ENCODE peak calls at places on chromosomes 3 and 15, in seven cellular contexts. P, Z, S, L, J, Y and Q are unnamed samples.

GRCh38 chr3:148205945-148206845 is 491.5 kb upstream of the AGTR1 start:
- DNase-seq in Z (no peak), J (no peak), Y (no peak), L (no peak), S (no peak), P (no peak), Q (peak; percentile 7)

GRCh38 chr15:99071091-99071680 is 33.7 kb upstream of the SYNM start:
- DNase-seq in S (no peak), J (no peak), P (no peak), Z (no peak), L (no peak), Y (no peak), Q (no peak)

GRCh38 chr3:147472846-147473245 is 63.7 kb downstream of the ZIC1 start:
- DNase-seq in Y (no peak), P (no peak), J (no peak), S (no peak), Z (no peak), L (no peak), Q (peak; percentile 23)

GRCh38 chr3:134864644-134865043 is 69.6 kb downstream of the EPHB1 start:
- DNase-seq in S (no peak), Z (no peak), J (peak; percentile 43), P (no peak), Y (no peak), L (no peak), Q (peak; percentile 26)

GRCh38 chr3:55968331-55968730 is 481.2 kb upstream of the WNT5A start:
- DNase-seq in J (no peak), P (no peak), S (peak; percentile 73), Y (no peak), Z (no peak), L (no peak), Q (no peak)

GRCh38 chr3:146115619-146116018 is 45.4 kb downstream of the PLOD2 start:
- DNase-seq in S (no peak), L (no peak), Y (no peak), P (no peak), Z (no peak), J (no peak), Q (no peak)

GRCh38 chr15:89358435-89358754 is 23.8 kb upstream of the POLG start:
- DNase-seq in Z (no peak), L (no peak), S (no peak), P (no peak), J (no peak), Y (no peak), Q (no peak)

GRCh38 chr3:47161983-47162694 is 1.8 kb downstream of the SETD2 start:
- DNase-seq in L (no peak), P (no peak), S (peak; percentile 1), Y (no peak), J (no peak), Z (no peak), Q (no peak)

GRCh38 chr3:105885261-105885660 is 16.4 kb upstream of the CBLB start:
- DNase-seq in J (no peak), L (no peak), Y (no peak), P (no peak), S (no peak), Z (no peak), Q (peak; percentile 42)

GRCh38 chr3:31077021-31077601 is 182.7 kb upstream of the GADL1 start:
- DNase-seq in P (peak; percentile 46), L (no peak), Z (no peak), Y (no peak), J (no peak), S (peak; percentile 85), Q (peak; percentile 73)

GRCh38 chr15:31463521-31464102 is 137.0 kb downstream of the KLF13 start:
- DNase-seq in J (no peak), L (no peak), S (no peak), Z (no peak), Y (peak; percentile 14), P (no peak), Q (no peak)

GRCh38 chr15:70100495-70101331 is 3.0 kb upstream of the TLE3 start:
- DNase-seq in L (no peak), P (peak; percentile 74), J (peak; percentile 66), S (peak; percentile 75), Z (peak; percentile 73), Y (no peak), Q (peak; percentile 40)

GRCh38 chr3:123768480-123769359 is 115.4 kb downstream of the MYLK start:
- DNase-seq in J (no peak), Z (no peak), S (no peak), P (no peak), L (no peak), Y (no peak), Q (peak; percentile 30)

GRCh38 chr3:171614318-171614967 is 154.2 kb upstream of the TNIK start:
- DNase-seq in P (no peak), J (peak; percentile 32), Y (no peak), Z (no peak), L (peak; percentile 2), S (no peak), Q (peak; percentile 52)

GRCh38 chr3:71547254-71548198 is 36.0 kb downstream of the FOXP1 start:
- DNase-seq in L (no peak), P (no peak), Z (no peak), J (no peak), Y (no peak), S (no peak), Q (no peak)

GRCh38 chr15:60675763-60676162 is 196.8 kb upstream of the ICE2 start:
- DNase-seq in Z (no peak), L (no peak), J (no peak), S (no peak), Y (no peak), P (no peak), Q (no peak)

GRCh38 chr3:95356764-95357501 is 1294.1 kb downstream of the NSUN3 start:
- DNase-seq in J (no peak), S (no peak), Z (no peak), L (no peak), P (no peak), Y (no peak), Q (no peak)

GRCh38 chr3:20051123-20051806 is 11.0 kb downstream of the KAT2B start:
- DNase-seq in S (no peak), J (no peak), Y (no peak), L (no peak), Z (no peak), P (no peak), Q (no peak)